ENCODE peak calls at places on chromosome 15, in ten cellular contexts. One of them, this sample, is unnamed.

GRCh38 chr15:50840520-50840919 is 68.0 kb upstream of the AP4E1 start:
- DNase-seq in fibroblast of lung: no peak
- DNase-seq in NCI-H226: no peak
- DNase-seq in fibroblast of gingiva: no peak
- DNase-seq in activated CD8-positive, alpha-beta memory T cell treated with anti-CD3 and anti-CD28 coated beads for 48 hours: no peak
- DNase-seq in fibroblast of villous mesenchyme: no peak
- DNase-seq in DMS 273 treated with DMSO at 0.1 percent for 48 hours: no peak
- DNase-seq in activated gamma-delta T cell treated with Interleukin-2 at 50 U/mL for 16 hours: no peak
- DNase-seq in mesothelial cell of epicardium: no peak
- DNase-seq in skeletal muscle cell: no peak
- DNase-seq in this sample: no peak

GRCh38 chr15:54064412-54064811 is 86.2 kb downstream of the UNC13C start:
- DNase-seq in mesothelial cell of epicardium: no peak
- DNase-seq in fibroblast of villous mesenchyme: no peak
- DNase-seq in DMS 273 treated with DMSO at 0.1 percent for 48 hours: no peak
- DNase-seq in skeletal muscle cell: no peak
- DNase-seq in activated CD8-positive, alpha-beta memory T cell treated with anti-CD3 and anti-CD28 coated beads for 48 hours: no peak
- DNase-seq in NCI-H226: no peak
- DNase-seq in fibroblast of gingiva: no peak
- DNase-seq in activated gamma-delta T cell treated with Interleukin-2 at 50 U/mL for 16 hours: no peak
- DNase-seq in fibroblast of lung: no peak
- DNase-seq in this sample: no peak

GRCh38 chr15:98668566-98669308 is 20.4 kb downstream of the IGF1R start:
- DNase-seq in mesothelial cell of epicardium: no peak
- DNase-seq in fibroblast of villous mesenchyme: peak
- DNase-seq in fibroblast of lung: peak
- DNase-seq in fibroblast of gingiva: peak
- DNase-seq in activated CD8-positive, alpha-beta memory T cell treated with anti-CD3 and anti-CD28 coated beads for 48 hours: no peak
- DNase-seq in NCI-H226: no peak
- DNase-seq in skeletal muscle cell: no peak
- DNase-seq in DMS 273 treated with DMSO at 0.1 percent for 48 hours: no peak
- DNase-seq in activated gamma-delta T cell treated with Interleukin-2 at 50 U/mL for 16 hours: no peak
- DNase-seq in this sample: no peak

GRCh38 chr15:55003900-55004879 is 192.6 kb downstream of the RSL24D1 start:
- DNase-seq in fibroblast of gingiva: no peak
- DNase-seq in DMS 273 treated with DMSO at 0.1 percent for 48 hours: no peak
- DNase-seq in fibroblast of villous mesenchyme: no peak
- DNase-seq in activated gamma-delta T cell treated with Interleukin-2 at 50 U/mL for 16 hours: no peak
- DNase-seq in NCI-H226: no peak
- DNase-seq in skeletal muscle cell: no peak
- DNase-seq in mesothelial cell of epicardium: no peak
- DNase-seq in activated CD8-positive, alpha-beta memory T cell treated with anti-CD3 and anti-CD28 coated beads for 48 hours: no peak
- DNase-seq in fibroblast of lung: no peak
- DNase-seq in this sample: no peak

GRCh38 chr15:74040115-74040850 is 42.1 kb downstream of the GOLGA6A start:
- DNase-seq in fibroblast of villous mesenchyme: peak
- DNase-seq in DMS 273 treated with DMSO at 0.1 percent for 48 hours: no peak
- DNase-seq in NCI-H226: peak
- DNase-seq in activated CD8-positive, alpha-beta memory T cell treated with anti-CD3 and anti-CD28 coated beads for 48 hours: no peak
- DNase-seq in fibroblast of gingiva: peak
- DNase-seq in skeletal muscle cell: peak
- DNase-seq in fibroblast of lung: peak
- DNase-seq in mesothelial cell of epicardium: no peak
- DNase-seq in activated gamma-delta T cell treated with Interleukin-2 at 50 U/mL for 16 hours: no peak
- DNase-seq in this sample: peak

GRCh38 chr15:22227411-22227810 is 147.1 kb downstream of the OR4M2 start:
- DNase-seq in fibroblast of lung: no peak
- DNase-seq in NCI-H226: no peak
- DNase-seq in mesothelial cell of epicardium: no peak
- DNase-seq in DMS 273 treated with DMSO at 0.1 percent for 48 hours: no peak
- DNase-seq in fibroblast of villous mesenchyme: no peak
- DNase-seq in activated gamma-delta T cell treated with Interleukin-2 at 50 U/mL for 16 hours: no peak
- DNase-seq in skeletal muscle cell: no peak
- DNase-seq in activated CD8-positive, alpha-beta memory T cell treated with anti-CD3 and anti-CD28 coated beads for 48 hours: no peak
- DNase-seq in fibroblast of gingiva: no peak
- DNase-seq in this sample: no peak

GRCh38 chr15:66019377-66019776 is 150.1 kb downstream of the RAB11A start:
- DNase-seq in skeletal muscle cell: no peak
- DNase-seq in activated CD8-positive, alpha-beta memory T cell treated with anti-CD3 and anti-CD28 coated beads for 48 hours: no peak
- DNase-seq in mesothelial cell of epicardium: no peak
- DNase-seq in fibroblast of lung: no peak
- DNase-seq in fibroblast of gingiva: no peak
- DNase-seq in NCI-H226: no peak
- DNase-seq in fibroblast of villous mesenchyme: no peak
- DNase-seq in DMS 273 treated with DMSO at 0.1 percent for 48 hours: no peak
- DNase-seq in activated gamma-delta T cell treated with Interleukin-2 at 50 U/mL for 16 hours: no peak
- DNase-seq in this sample: no peak

GRCh38 chr15:94001113-94001919 is 230.0 kb upstream of the MCTP2 start:
- DNase-seq in NCI-H226: no peak
- DNase-seq in fibroblast of gingiva: no peak
- DNase-seq in skeletal muscle cell: no peak
- DNase-seq in DMS 273 treated with DMSO at 0.1 percent for 48 hours: no peak
- DNase-seq in fibroblast of lung: no peak
- DNase-seq in activated gamma-delta T cell treated with Interleukin-2 at 50 U/mL for 16 hours: no peak
- DNase-seq in activated CD8-positive, alpha-beta memory T cell treated with anti-CD3 and anti-CD28 coated beads for 48 hours: no peak
- DNase-seq in mesothelial cell of epicardium: no peak
- DNase-seq in fibroblast of villous mesenchyme: no peak
- DNase-seq in this sample: no peak

GRCh38 chr15:52709172-52709979 is 30.2 kb upstream of the ATOSA start:
- DNase-seq in fibroblast of lung: no peak
- DNase-seq in fibroblast of villous mesenchyme: no peak
- DNase-seq in NCI-H226: no peak
- DNase-seq in activated CD8-positive, alpha-beta memory T cell treated with anti-CD3 and anti-CD28 coated beads for 48 hours: no peak
- DNase-seq in activated gamma-delta T cell treated with Interleukin-2 at 50 U/mL for 16 hours: no peak
- DNase-seq in mesothelial cell of epicardium: no peak
- DNase-seq in skeletal muscle cell: no peak
- DNase-seq in DMS 273 treated with DMSO at 0.1 percent for 48 hours: no peak
- DNase-seq in fibroblast of gingiva: no peak
- DNase-seq in this sample: no peak

GRCh38 chr15:29687204-29687768 is 135.0 kb downstream of the TJP1 start:
- DNase-seq in mesothelial cell of epicardium: no peak
- DNase-seq in fibroblast of villous mesenchyme: no peak
- DNase-seq in activated gamma-delta T cell treated with Interleukin-2 at 50 U/mL for 16 hours: no peak
- DNase-seq in fibroblast of gingiva: no peak
- DNase-seq in fibroblast of lung: no peak
- DNase-seq in DMS 273 treated with DMSO at 0.1 percent for 48 hours: no peak
- DNase-seq in skeletal muscle cell: no peak
- DNase-seq in NCI-H226: no peak
- DNase-seq in activated CD8-positive, alpha-beta memory T cell treated with anti-CD3 and anti-CD28 coated beads for 48 hours: no peak
- DNase-seq in this sample: no peak

GRCh38 chr15:82263350-82263749 is 732 bp downstream of the SAXO2 start:
- DNase-seq in skeletal muscle cell: no peak
- DNase-seq in fibroblast of gingiva: no peak
- DNase-seq in fibroblast of villous mesenchyme: no peak
- DNase-seq in activated gamma-delta T cell treated with Interleukin-2 at 50 U/mL for 16 hours: no peak
- DNase-seq in mesothelial cell of epicardium: no peak
- DNase-seq in activated CD8-positive, alpha-beta memory T cell treated with anti-CD3 and anti-CD28 coated beads for 48 hours: no peak
- DNase-seq in DMS 273 treated with DMSO at 0.1 percent for 48 hours: no peak
- DNase-seq in NCI-H226: no peak
- DNase-seq in fibroblast of lung: no peak
- DNase-seq in this sample: no peak

GRCh38 chr15:40737048-40737447 is 18.0 kb downstream of the RMDN3 start:
- DNase-seq in DMS 273 treated with DMSO at 0.1 percent for 48 hours: no peak
- DNase-seq in mesothelial cell of epicardium: no peak
- DNase-seq in skeletal muscle cell: no peak
- DNase-seq in fibroblast of gingiva: no peak
- DNase-seq in fibroblast of villous mesenchyme: no peak
- DNase-seq in NCI-H226: no peak
- DNase-seq in activated gamma-delta T cell treated with Interleukin-2 at 50 U/mL for 16 hours: no peak
- DNase-seq in activated CD8-positive, alpha-beta memory T cell treated with anti-CD3 and anti-CD28 coated beads for 48 hours: no peak
- DNase-seq in fibroblast of lung: no peak
- DNase-seq in this sample: no peak

GRCh38 chr15:89888214-89888804 is 5.5 kb downstream of the AP3S2 start:
- DNase-seq in fibroblast of lung: peak
- DNase-seq in NCI-H226: peak
- DNase-seq in fibroblast of gingiva: peak
- DNase-seq in skeletal muscle cell: peak
- DNase-seq in fibroblast of villous mesenchyme: peak
- DNase-seq in mesothelial cell of epicardium: no peak
- DNase-seq in activated gamma-delta T cell treated with Interleukin-2 at 50 U/mL for 16 hours: no peak
- DNase-seq in DMS 273 treated with DMSO at 0.1 percent for 48 hours: peak
- DNase-seq in activated CD8-positive, alpha-beta memory T cell treated with anti-CD3 and anti-CD28 coated beads for 48 hours: no peak
- DNase-seq in this sample: peak

GRCh38 chr15:89052474-89052873 is 35.8 kb upstream of the ABHD2 start:
- DNase-seq in skeletal muscle cell: peak
- DNase-seq in mesothelial cell of epicardium: no peak
- DNase-seq in fibroblast of lung: peak
- DNase-seq in DMS 273 treated with DMSO at 0.1 percent for 48 hours: no peak
- DNase-seq in fibroblast of villous mesenchyme: peak
- DNase-seq in NCI-H226: peak
- DNase-seq in activated gamma-delta T cell treated with Interleukin-2 at 50 U/mL for 16 hours: no peak
- DNase-seq in fibroblast of gingiva: peak
- DNase-seq in activated CD8-positive, alpha-beta memory T cell treated with anti-CD3 and anti-CD28 coated beads for 48 hours: no peak
- DNase-seq in this sample: peak

GRCh38 chr15:83538682-83539081 is 91.5 kb downstream of the SH3GL3 start:
- DNase-seq in NCI-H226: no peak
- DNase-seq in fibroblast of villous mesenchyme: no peak
- DNase-seq in fibroblast of gingiva: no peak
- DNase-seq in DMS 273 treated with DMSO at 0.1 percent for 48 hours: no peak
- DNase-seq in activated CD8-positive, alpha-beta memory T cell treated with anti-CD3 and anti-CD28 coated beads for 48 hours: no peak
- DNase-seq in fibroblast of lung: no peak
- DNase-seq in activated gamma-delta T cell treated with Interleukin-2 at 50 U/mL for 16 hours: no peak
- DNase-seq in skeletal muscle cell: no peak
- DNase-seq in mesothelial cell of epicardium: no peak
- DNase-seq in this sample: no peak

GRCh38 chr15:40340038-40340739 is 550 bp downstream of the CCDC9B start:
- DNase-seq in activated gamma-delta T cell treated with Interleukin-2 at 50 U/mL for 16 hours: no peak
- DNase-seq in NCI-H226: peak
- DNase-seq in skeletal muscle cell: no peak
- DNase-seq in fibroblast of gingiva: peak
- DNase-seq in fibroblast of villous mesenchyme: peak
- DNase-seq in mesothelial cell of epicardium: peak
- DNase-seq in fibroblast of lung: peak
- DNase-seq in activated CD8-positive, alpha-beta memory T cell treated with anti-CD3 and anti-CD28 coated beads for 48 hours: no peak
- DNase-seq in DMS 273 treated with DMSO at 0.1 percent for 48 hours: no peak
- DNase-seq in this sample: peak

GRCh38 chr15:85766007-85766831 is 28.5 kb downstream of the KLHL25 start:
- DNase-seq in fibroblast of lung: no peak
- DNase-seq in NCI-H226: no peak
- DNase-seq in activated CD8-positive, alpha-beta memory T cell treated with anti-CD3 and anti-CD28 coated beads for 48 hours: no peak
- DNase-seq in fibroblast of villous mesenchyme: no peak
- DNase-seq in fibroblast of gingiva: no peak
- DNase-seq in DMS 273 treated with DMSO at 0.1 percent for 48 hours: no peak
- DNase-seq in mesothelial cell of epicardium: no peak
- DNase-seq in skeletal muscle cell: no peak
- DNase-seq in activated gamma-delta T cell treated with Interleukin-2 at 50 U/mL for 16 hours: no peak
- DNase-seq in this sample: no peak

This sample was measured in foreskin fibroblast.